ENCODE peak calls at places on chromosomes 7 and 10, in four cellular contexts. One of them, this sample, is unnamed.

GRCh38 chr10:74300651-74301050 is 149.6 kb downstream of the ADK start:
- DNase-seq in H1: no peak
- DNase-seq in mesendoderm: no peak
- DNase-seq in H9: no peak
- DNase-seq in this sample: no peak

GRCh38 chr10:77041636-77042258 is 595.9 kb downstream of the KCNMA1 start:
- DNase-seq in H9: no peak
- DNase-seq in mesendoderm: peak
- DNase-seq in H1: peak
- DNase-seq in this sample: no peak

GRCh38 chr10:18140149-18140956 is at the start of gene CACNB2:
- DNase-seq in H9: peak
- DNase-seq in H1: peak
- DNase-seq in mesendoderm: peak
- DNase-seq in this sample: peak

GRCh38 chr7:78220754-78221153 is 422.2 kb downstream of the PHTF2 start:
- DNase-seq in mesendoderm: no peak
- DNase-seq in H9: no peak
- DNase-seq in H1: no peak
- DNase-seq in this sample: no peak

GRCh38 chr10:114714281-114714741 is 56.2 kb upstream of the ABLIM1 start:
- DNase-seq in H9: no peak
- DNase-seq in H1: no peak
- DNase-seq in mesendoderm: no peak
- DNase-seq in this sample: peak

GRCh38 chr10:98266647-98267046 is 1.3 kb downstream of the LOXL4 start:
- DNase-seq in H1: no peak
- DNase-seq in H9: no peak
- DNase-seq in mesendoderm: no peak
- DNase-seq in this sample: no peak

GRCh38 chr7:144036302-144036858 is 12.4 kb upstream of the OR2A5 start:
- DNase-seq in mesendoderm: no peak
- DNase-seq in H9: no peak
- DNase-seq in H1: no peak
- DNase-seq in this sample: no peak

GRCh38 chr7:16431646-16432424 is 10.5 kb upstream of the CRPPA start:
- DNase-seq in H9: no peak
- DNase-seq in mesendoderm: peak
- DNase-seq in H1: no peak
- DNase-seq in this sample: no peak

GRCh38 chr7:24709585-24710360 is 47.5 kb downstream of the GSDME start:
- DNase-seq in mesendoderm: no peak
- DNase-seq in H9: no peak
- DNase-seq in H1: peak
- DNase-seq in this sample: no peak

GRCh38 chr10:93495654-93496321 is 624 bp upstream of the CEP55 start:
- DNase-seq in H9: no peak
- DNase-seq in H1: no peak
- DNase-seq in mesendoderm: peak
- DNase-seq in this sample: no peak

GRCh38 chr7:111827863-111828504 is 265.7 kb upstream of the IMMP2L start:
- DNase-seq in H1: no peak
- DNase-seq in H9: no peak
- DNase-seq in mesendoderm: no peak
- DNase-seq in this sample: peak

GRCh38 chr7:44633254-44634186 is 27.1 kb downstream of the OGDH start:
- DNase-seq in H1: no peak
- DNase-seq in H9: no peak
- DNase-seq in mesendoderm: no peak
- DNase-seq in this sample: peak

GRCh38 chr7:35761882-35762720 is 38.8 kb upstream of the SEPTIN7 start:
- DNase-seq in H9: no peak
- DNase-seq in H1: no peak
- DNase-seq in mesendoderm: no peak
- DNase-seq in this sample: peak

GRCh38 chr7:2141656-2142055 is 91.1 kb downstream of the MAD1L1 start:
- DNase-seq in H9: no peak
- DNase-seq in mesendoderm: no peak
- DNase-seq in H1: no peak
- DNase-seq in this sample: no peak

GRCh38 chr10:70856454-70856853 is 31.9 kb downstream of the PCBD1 start:
- DNase-seq in H9: no peak
- DNase-seq in mesendoderm: no peak
- DNase-seq in H1: no peak
- DNase-seq in this sample: no peak

GRCh38 chr7:99046722-99047121 is 97.2 kb downstream of the SMURF1 start:
- DNase-seq in H1: no peak
- DNase-seq in H9: no peak
- DNase-seq in mesendoderm: peak
- DNase-seq in this sample: no peak

GRCh38 chr10:132329565-132330485 is 2.2 kb upstream of the LRRC27 start:
- DNase-seq in H9: no peak
- DNase-seq in mesendoderm: peak
- DNase-seq in H1: no peak
- DNase-seq in this sample: peak
- H3K4ac ChIP-seq in H9: no peak
- H3K4ac ChIP-seq in mesendoderm: no peak
- H3K4ac ChIP-seq in H1: no peak
- H3K4ac ChIP-seq in this sample: peak

GRCh38 chr10:122768033-122768745 is 68.5 kb upstream of the C10orf120 start:
- DNase-seq in H9: no peak
- DNase-seq in mesendoderm: no peak
- DNase-seq in H1: no peak
- DNase-seq in this sample: no peak

GRCh38 chr10:122765412-122765811 is 65.8 kb upstream of the C10orf120 start:
- DNase-seq in H9: no peak
- DNase-seq in H1: no peak
- DNase-seq in mesendoderm: no peak
- DNase-seq in this sample: no peak
- H4K5ac ChIP-seq in H9: no peak
- H4K5ac ChIP-seq in H1: no peak
- H4K5ac ChIP-seq in mesendoderm: no peak
- H4K5ac ChIP-seq in this sample: no peak

GRCh38 chr10:60955957-60956425 is 12.0 kb upstream of the RHOBTB1 start:
- DNase-seq in mesendoderm: no peak
- DNase-seq in H1: no peak
- DNase-seq in H9: no peak
- DNase-seq in this sample: peak

GRCh38 chr10:60957667-60958221 is 13.8 kb upstream of the RHOBTB1 start:
- DNase-seq in H1: no peak
- DNase-seq in mesendoderm: no peak
- DNase-seq in H9: no peak
- DNase-seq in this sample: no peak

GRCh38 chr10:60954045-60954444 is 10.1 kb upstream of the RHOBTB1 start:
- DNase-seq in H9: no peak
- DNase-seq in mesendoderm: no peak
- DNase-seq in H1: no peak
- DNase-seq in this sample: no peak

GRCh38 chr10:60953420-60953819 is 9.4 kb upstream of the RHOBTB1 start:
- DNase-seq in H9: no peak
- DNase-seq in H1: no peak
- DNase-seq in mesendoderm: no peak
- DNase-seq in this sample: no peak

DNA sequence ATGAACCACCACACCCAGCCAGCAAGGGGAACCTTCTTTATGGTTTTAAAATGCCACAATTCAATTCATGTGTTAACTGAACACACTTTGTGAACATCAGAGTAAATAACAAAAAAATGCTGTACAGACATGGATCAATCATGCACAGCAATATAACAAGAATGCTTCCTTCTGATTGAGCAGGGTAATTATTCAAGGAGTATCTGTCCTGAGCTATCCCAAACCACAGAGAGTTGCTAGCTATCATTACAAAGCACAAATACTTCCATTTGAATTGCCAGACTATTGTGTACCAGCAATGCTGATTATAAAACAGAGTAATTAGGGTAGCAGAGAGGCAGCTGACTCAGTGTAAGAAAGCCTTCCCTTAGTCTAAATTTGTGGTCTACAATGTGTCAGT is 11.3 kb upstream of the RHOBTB1 start:
- DNase-seq in H1: no peak
- DNase-seq in mesendoderm: no peak
- DNase-seq in H9: no peak
- DNase-seq in this sample: no peak
- H3K4ac ChIP-seq in H1: no peak
- H3K4ac ChIP-seq in mesendoderm: no peak
- H3K4ac ChIP-seq in H9: no peak
- H3K4ac ChIP-seq in this sample: peak

DNA sequence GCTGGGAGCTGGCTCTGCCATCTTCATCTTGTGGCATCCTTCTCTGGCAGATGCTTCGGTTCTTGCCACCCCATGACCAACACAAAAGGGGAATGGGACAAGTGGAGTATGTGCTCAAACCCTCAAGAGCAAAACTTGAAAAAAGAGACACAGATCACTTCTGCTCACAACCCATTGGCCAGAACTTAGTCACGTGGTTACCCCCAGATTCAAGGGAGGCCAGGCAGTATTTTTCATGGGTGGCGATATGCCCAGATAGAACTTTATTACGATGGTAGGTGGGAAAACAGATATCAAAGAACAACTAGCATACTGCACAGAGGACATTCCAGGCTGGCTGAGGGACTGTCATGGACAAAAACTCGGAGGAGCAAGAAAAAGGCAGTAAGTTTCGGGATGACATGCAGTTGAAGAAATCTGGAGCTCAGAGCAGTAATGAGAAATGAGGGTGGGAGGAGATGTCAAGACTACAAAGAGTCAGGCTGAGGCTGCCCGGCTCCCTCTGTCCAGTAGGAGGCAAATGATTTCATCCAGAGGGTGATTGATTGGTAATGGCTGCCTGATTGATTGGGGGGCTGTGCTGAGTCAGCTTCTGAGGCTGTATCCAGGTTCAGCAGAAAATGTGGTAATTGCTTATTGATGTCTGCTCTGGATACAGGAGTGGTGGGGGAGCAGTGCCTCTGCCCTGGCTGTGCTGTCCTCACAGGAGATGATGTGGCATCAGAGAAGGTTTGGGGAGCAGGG is 25.3 kb downstream of the COL13A1 start:
- DNase-seq in H1: no peak
- DNase-seq in H9: no peak
- DNase-seq in mesendoderm: no peak
- DNase-seq in this sample: no peak
- H4K5ac ChIP-seq in H1: no peak
- H4K5ac ChIP-seq in H9: no peak
- H4K5ac ChIP-seq in mesendoderm: no peak
- H4K5ac ChIP-seq in this sample: no peak

GRCh38 chr7:43220250-43220649 is 107.8 kb downstream of the HECW1 start:
- DNase-seq in H1: no peak
- DNase-seq in H9: no peak
- DNase-seq in mesendoderm: no peak
- DNase-seq in this sample: peak
- H3K4ac ChIP-seq in H1: no peak
- H3K4ac ChIP-seq in H9: no peak
- H3K4ac ChIP-seq in mesendoderm: no peak
- H3K4ac ChIP-seq in this sample: peak

GRCh38 chr7:107047902-107048782 is 3.6 kb downstream of the PRKAR2B start:
- DNase-seq in H1: peak
- DNase-seq in mesendoderm: peak
- DNase-seq in H9: peak
- DNase-seq in this sample: peak

GRCh38 chr7:107049480-107049879 is 5.0 kb downstream of the PRKAR2B start:
- DNase-seq in H1: no peak
- DNase-seq in mesendoderm: no peak
- DNase-seq in H9: no peak
- DNase-seq in this sample: no peak

GRCh38 chr7:107048783-107049418 is 4.4 kb downstream of the PRKAR2B start:
- DNase-seq in mesendoderm: no peak
- DNase-seq in H9: no peak
- DNase-seq in H1: no peak
- DNase-seq in this sample: no peak

GRCh38 chr7:107051376-107051775 is 6.9 kb downstream of the PRKAR2B start:
- DNase-seq in mesendoderm: no peak
- DNase-seq in H1: no peak
- DNase-seq in H9: no peak
- DNase-seq in this sample: no peak

GRCh38 chr7:107049971-107050532 is 5.5 kb downstream of the PRKAR2B start:
- DNase-seq in H9: no peak
- DNase-seq in mesendoderm: no peak
- DNase-seq in H1: no peak
- DNase-seq in this sample: no peak
- H4K5ac ChIP-seq in H9: no peak
- H4K5ac ChIP-seq in mesendoderm: no peak
- H4K5ac ChIP-seq in H1: no peak
- H4K5ac ChIP-seq in this sample: no peak

GRCh38 chr10:60666221-60666620 is 112.1 kb upstream of the CDK1 start:
- DNase-seq in mesendoderm: no peak
- DNase-seq in H1: no peak
- DNase-seq in H9: no peak
- DNase-seq in this sample: no peak
- H3K4ac ChIP-seq in mesendoderm: no peak
- H3K4ac ChIP-seq in H1: no peak
- H3K4ac ChIP-seq in H9: no peak
- H3K4ac ChIP-seq in this sample: no peak

DNA sequence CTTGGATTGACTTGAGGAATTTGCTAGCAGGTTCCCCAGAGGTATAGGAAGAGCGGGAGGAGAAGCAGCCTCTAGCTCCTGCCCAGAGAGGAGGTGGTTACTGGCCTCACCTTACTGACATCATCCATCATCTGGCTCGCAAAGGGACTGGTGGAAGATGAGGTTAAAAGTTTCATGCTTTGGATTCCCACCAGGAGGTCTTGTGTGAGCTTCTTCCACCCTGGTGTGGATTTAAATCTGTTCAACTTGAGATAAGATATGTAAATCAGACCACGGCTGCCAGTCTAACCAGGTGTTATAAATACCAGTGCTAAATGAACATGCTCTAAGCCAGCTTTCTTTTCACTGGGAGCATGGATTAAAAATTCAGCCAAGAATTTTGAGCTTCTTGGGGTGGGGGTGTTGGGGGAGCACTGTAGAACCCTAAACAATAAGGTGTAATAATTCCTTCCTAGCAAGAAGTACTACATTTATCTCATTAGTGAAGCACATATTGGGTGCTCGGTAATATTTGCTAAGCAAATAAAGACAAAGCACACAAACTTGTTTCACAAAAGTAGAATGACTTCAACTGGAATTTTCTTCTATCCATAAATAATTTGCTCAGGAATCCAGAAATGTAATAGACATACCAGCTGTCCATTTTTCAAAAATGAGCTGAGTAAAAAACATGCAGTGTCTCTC is 7.8 kb downstream of the PROSER2 start:
- DNase-seq in H1: no peak
- DNase-seq in H9: no peak
- DNase-seq in mesendoderm: peak
- DNase-seq in this sample: no peak
- H4K5ac ChIP-seq in H1: no peak
- H4K5ac ChIP-seq in H9: no peak
- H4K5ac ChIP-seq in mesendoderm: no peak
- H4K5ac ChIP-seq in this sample: no peak